ENCODE peak calls at places on chromosome 18, in eight cellular contexts. A is Calu3; O is CD4-positive, alpha-beta T cell; M is fibroblast of mammary gland; T is pancreas; Z is type B pancreatic cell; Q is psoas muscle; C is RWPE1. H is an unnamed sample.

GRCh38 chr18:51151568-51152511 is 45.6 kb downstream of the MEX3C start:
- DNase-seq in A (no peak), O (peak), M (no peak), T (no peak), Z (no peak), Q (no peak), C (no peak), H (no peak)

GRCh38 chr18:63731215-63731614 is 28.5 kb downstream of the SERPINB11 start:
- DNase-seq in A (no peak), O (no peak), M (no peak), T (no peak), Z (no peak), Q (no peak), C (no peak), H (no peak)

GRCh38 chr18:70333757-70334156 is 44.9 kb downstream of the SOCS6 start:
- DNase-seq in A (no peak), O (no peak), M (peak), T (no peak), Z (no peak), Q (no peak), C (peak), H (no peak)

GRCh38 chr18:58572181-58572580 is 56.7 kb downstream of the ALPK2 start:
- DNase-seq in A (no peak), O (no peak), M (peak), T (no peak), Z (no peak), Q (no peak), C (peak), H (no peak)

GRCh38 chr18:36931116-36931515 is 102.2 kb downstream of the KIAA1328 start:
- DNase-seq in A (no peak), O (no peak), M (no peak), T (no peak), Z (no peak), Q (no peak), C (no peak), H (no peak)

GRCh38 chr18:54737986-54738385 is 90.3 kb upstream of the RAB27B start:
- DNase-seq in A (no peak), O (no peak), M (peak), T (no peak), Z (no peak), Q (no peak), C (peak), H (no peak)

GRCh38 chr18:25097119-25098114 is 254.5 kb downstream of the ZNF521 start:
- DNase-seq in A (no peak), O (no peak), M (no peak), T (no peak), Z (no peak), Q (no peak), C (no peak), H (no peak)

GRCh38 chr18:73520229-73520628 is 627.4 kb downstream of the FBXO15 start:
- DNase-seq in A (no peak), O (no peak), M (peak), T (no peak), Z (no peak), Q (no peak), C (no peak), H (peak)

GRCh38 chr18:63788447-63789096 is 13.4 kb downstream of the SERPINB7 start:
- DNase-seq in A (peak), O (peak), M (peak), T (no peak), Z (no peak), Q (no peak), C (peak), H (no peak)

GRCh38 chr18:59269563-59270214 is 3.6 kb downstream of the RAX start:
- DNase-seq in A (no peak), O (no peak), M (no peak), T (no peak), Z (no peak), Q (no peak), C (no peak), H (no peak)

GRCh38 chr18:8800445-8800844 is 95.1 kb downstream of the MTCL1 start:
- DNase-seq in A (peak), O (no peak), M (peak), T (no peak), Z (no peak), Q (no peak), C (peak), H (no peak)

GRCh38 chr18:25921677-25922421 is 168.6 kb downstream of the SS18 start:
- DNase-seq in A (peak), O (peak), M (peak), T (no peak), Z (no peak), Q (no peak), C (peak), H (peak)

GRCh38 chr18:55339990-55340389 is 248.0 kb downstream of the TCF4 start:
- DNase-seq in A (no peak), O (no peak), M (no peak), T (no peak), Z (no peak), Q (no peak), C (no peak), H (no peak)

GRCh38 chr18:27175914-27176313 is 9.2 kb downstream of the CHST9 start:
- DNase-seq in A (no peak), O (no peak), M (no peak), T (no peak), Z (no peak), Q (no peak), C (no peak), H (no peak)

GRCh38 chr18:62450546-62451395 is 72.1 kb upstream of the ZCCHC2 start:
- DNase-seq in A (peak), O (no peak), M (peak), T (peak), Z (no peak), Q (peak), C (peak), H (peak)

GRCh38 chr18:74183110-74183509 is 34.8 kb downstream of the TIMM21 start:
- DNase-seq in A (peak), O (no peak), M (no peak), T (no peak), Z (no peak), Q (no peak), C (no peak), H (no peak)

GRCh38 chr18:12477606-12478005 is 69.9 kb downstream of the PRELID3A start:
- DNase-seq in A (no peak), O (no peak), M (no peak), T (no peak), Z (no peak), Q (no peak), C (no peak), H (no peak)

GRCh38 chr18:12476955-12477354 is 69.2 kb downstream of the PRELID3A start:
- DNase-seq in A (no peak), O (no peak), M (no peak), T (no peak), Z (no peak), Q (no peak), C (no peak), H (no peak)

GRCh38 chr18:12479982-12480381 is 72.3 kb downstream of the PRELID3A start:
- DNase-seq in A (no peak), O (no peak), M (no peak), T (no peak), Z (no peak), Q (no peak), C (no peak), H (no peak)

GRCh38 chr18:12474876-12475275 is 67.1 kb downstream of the PRELID3A start:
- DNase-seq in A (no peak), O (no peak), M (no peak), T (no peak), Z (no peak), Q (no peak), C (no peak), H (no peak)

GRCh38 chr18:12478269-12479057 is 70.7 kb downstream of the PRELID3A start:
- DNase-seq in A (no peak), O (no peak), M (no peak), T (no peak), Z (no peak), Q (no peak), C (no peak), H (no peak)
- TF ChIP-seq CTCF in A (no peak), O (no peak), M (peak), T (no peak), Z (peak), Q (no peak), C (no peak), H (no peak)

GRCh38 chr18:33831424-33831823 is 253.4 kb downstream of the ASXL3 start:
- DNase-seq in A (no peak), O (no peak), M (no peak), T (no peak), Z (no peak), Q (no peak), C (no peak), H (no peak)

GRCh38 chr18:33830210-33830609 is 252.2 kb downstream of the ASXL3 start:
- DNase-seq in A (no peak), O (no peak), M (no peak), T (no peak), Z (no peak), Q (no peak), C (no peak), H (no peak)

GRCh38 chr18:33837191-33837590 is 259.2 kb downstream of the ASXL3 start:
- DNase-seq in A (no peak), O (no peak), M (no peak), T (no peak), Z (no peak), Q (no peak), C (no peak), H (no peak)

GRCh38 chr18:33835419-33835818 is 257.4 kb downstream of the ASXL3 start:
- DNase-seq in A (no peak), O (no peak), M (no peak), T (no peak), Z (no peak), Q (no peak), C (no peak), H (no peak)

DNA sequence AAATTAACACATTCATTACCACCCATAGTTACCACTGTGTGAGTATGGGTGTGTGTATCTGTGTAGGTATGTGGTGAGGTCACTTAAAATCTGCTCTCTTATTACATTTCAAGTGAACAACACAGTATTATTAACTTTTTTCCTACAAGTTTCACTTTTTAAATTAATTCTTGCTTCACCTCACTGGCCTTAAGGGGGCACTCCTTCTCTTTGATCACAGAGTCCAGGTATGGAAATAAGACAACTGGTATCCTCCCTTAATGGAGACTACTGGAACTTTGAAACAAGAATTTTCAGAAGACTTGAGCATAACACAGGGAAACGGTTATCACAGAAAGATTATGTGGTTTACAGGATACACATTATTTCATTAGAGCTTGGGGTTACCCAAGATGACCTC is 255.8 kb downstream of the ASXL3 start:
- DNase-seq in A (no peak), O (no peak), M (no peak), T (no peak), Z (no peak), Q (no peak), C (no peak), H (no peak)
- TF ChIP-seq CTCF in A (no peak), O (no peak), M (peak), T (no peak), Z (no peak), Q (no peak), C (no peak), H (no peak)

DNA sequence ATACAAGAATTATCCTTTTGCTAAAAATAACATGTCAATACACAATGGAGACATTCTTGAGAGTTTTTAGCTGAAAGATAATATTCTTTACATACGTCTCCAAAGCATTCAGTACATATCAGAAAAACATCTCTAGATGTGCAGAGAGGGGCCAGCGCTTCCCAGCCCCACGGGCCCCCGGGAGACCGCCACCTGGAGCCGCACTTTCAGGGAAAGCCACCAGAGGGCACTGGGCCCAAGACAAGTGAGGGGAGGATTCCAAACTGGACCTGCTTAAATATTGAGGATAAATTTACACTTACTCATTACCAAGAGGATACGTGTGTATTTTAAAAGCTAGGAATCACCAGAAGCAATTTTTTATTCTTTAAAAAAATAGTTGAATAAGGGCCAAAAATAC is 499.5 kb downstream of the GALR1 start:
- DNase-seq in A (no peak), O (no peak), M (peak), T (no peak), Z (no peak), Q (no peak), C (no peak), H (peak)
- TF ChIP-seq CTCF in A (no peak), O (no peak), M (peak), T (no peak), Z (peak), Q (peak), C (peak), H (peak)

DNA sequence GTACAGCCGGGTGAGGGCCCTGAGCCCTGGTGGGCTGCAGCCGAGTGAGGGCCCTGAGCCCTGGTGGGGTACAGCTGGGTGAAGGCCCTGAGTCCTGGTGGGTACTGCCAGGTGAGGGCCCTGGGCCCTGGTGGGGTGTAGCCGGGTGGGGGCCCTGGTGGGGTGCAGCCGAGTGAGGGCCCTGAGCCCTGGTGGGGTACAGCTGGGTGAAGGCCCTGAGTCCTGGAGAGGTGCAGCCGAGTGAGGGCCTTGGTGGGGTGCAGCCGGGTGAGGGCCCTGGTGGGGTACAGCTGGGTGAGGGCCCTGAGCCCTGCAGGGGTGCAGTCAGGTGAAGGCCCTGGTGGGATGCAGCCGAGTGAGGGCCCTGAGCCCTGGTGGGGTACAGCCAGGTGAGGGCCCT is 37.5 kb downstream of the CTDP1 start:
- DNase-seq in A (no peak), O (no peak), M (no peak), T (no peak), Z (no peak), Q (no peak), C (no peak), H (no peak)
- TF ChIP-seq CTCF in A (no peak), O (no peak), M (no peak), T (no peak), Z (no peak), Q (no peak), C (no peak), H (no peak)

DNA sequence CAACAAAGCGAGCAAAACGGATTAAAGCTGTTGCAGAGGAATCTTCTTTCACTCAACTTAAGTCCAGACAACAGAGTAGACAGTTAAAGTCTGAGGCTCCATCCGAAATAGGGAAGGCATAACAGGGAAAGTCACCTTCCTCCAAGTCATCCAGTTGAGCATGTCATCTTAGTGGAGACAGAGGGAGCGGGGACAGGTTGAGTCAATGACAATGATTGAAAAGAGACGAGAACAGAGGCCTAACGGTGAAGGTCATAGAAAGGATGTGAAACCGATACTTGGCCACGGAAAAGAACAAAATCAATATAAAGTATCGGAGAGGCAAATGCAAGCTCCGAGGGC is 446 bp downstream of the C18orf32 start:
- DNase-seq in A (no peak), O (no peak), M (peak), T (no peak), Z (no peak), Q (no peak), C (no peak), H (no peak)
- TF ChIP-seq CTCF in A (no peak), O (no peak), M (no peak), T (no peak), Z (no peak), Q (no peak), C (no peak), H (no peak)

GRCh38 chr18:7370375-7370774 is 139.5 kb downstream of the LRRC30 start:
- DNase-seq in A (no peak), O (no peak), M (no peak), T (no peak), Z (no peak), Q (peak), C (no peak), H (peak)

GRCh38 chr18:7366597-7366996 is 135.7 kb downstream of the LRRC30 start:
- DNase-seq in A (no peak), O (no peak), M (no peak), T (no peak), Z (no peak), Q (no peak), C (no peak), H (no peak)

GRCh38 chr18:7369006-7369405 is 138.1 kb downstream of the LRRC30 start:
- DNase-seq in A (no peak), O (no peak), M (no peak), T (no peak), Z (no peak), Q (no peak), C (no peak), H (peak)

GRCh38 chr18:7370812-7371211 is 139.9 kb downstream of the LRRC30 start:
- DNase-seq in A (no peak), O (no peak), M (no peak), T (no peak), Z (no peak), Q (peak), C (no peak), H (peak)

GRCh38 chr18:7367336-7367735 is 136.4 kb downstream of the LRRC30 start:
- DNase-seq in A (no peak), O (no peak), M (no peak), T (no peak), Z (no peak), Q (no peak), C (no peak), H (no peak)
- TF ChIP-seq CTCF in A (no peak), O (no peak), M (no peak), T (no peak), Z (no peak), Q (no peak), C (no peak), H (no peak)

GRCh38 chr18:23276456-23276855 is 141.2 kb downstream of the CABLES1 start:
- DNase-seq in A (no peak), O (no peak), M (no peak), T (no peak), Z (no peak), Q (no peak), C (no peak), H (no peak)
- TF ChIP-seq CTCF in A (no peak), O (no peak), M (no peak), T (no peak), Z (no peak), Q (no peak), C (no peak), H (no peak)

H was measured in endothelial cell.